ENCODE peak calls at places on chromosomes 5 and 9, in six cellular contexts. J, B, X, K, O and V are unnamed samples.
A peak's percentile ranks its signal among the peaks of the same experiment; 100 is the strongest.

GRCh38 chr5:87756951-87757350 is 344.2 kb upstream of the CCNH start:
- DNase-seq in J (no peak), B (no peak), X (no peak), K (no peak), O (no peak), V (no peak)

GRCh38 chr5:143398053-143398355 is 5.5 kb downstream of the NR3C1 start:
- DNase-seq in J (no peak), B (no peak), X (no peak), K (no peak), O (no peak), V (no peak)

GRCh38 chr9:93893899-93894690 is 61.1 kb downstream of the BARX1 start:
- DNase-seq in J (no peak), B (peak; percentile 16), X (no peak), K (no peak), O (no peak), V (no peak)

GRCh38 chr5:133698259-133698554 is 85.9 kb upstream of the FSTL4 start:
- DNase-seq in J (no peak), B (no peak), X (no peak), K (no peak), O (no peak), V (no peak)

GRCh38 chr9:117932585-117932984 is 228.4 kb downstream of the TLR4 start:
- DNase-seq in J (no peak), B (no peak), X (no peak), K (no peak), O (no peak), V (no peak)

GRCh38 chr9:97845130-97845529 is 7.9 kb upstream of the FOXE1 start:
- DNase-seq in J (peak; percentile 22), B (no peak), X (no peak), K (no peak), O (no peak), V (no peak)

GRCh38 chr9:131719262-131719908 is 20.5 kb downstream of the RAPGEF1 start:
- DNase-seq in J (no peak), B (no peak), X (no peak), K (no peak), O (no peak), V (no peak)

GRCh38 chr5:59763545-59763944 is 130.0 kb downstream of the PDE4D start:
- DNase-seq in J (no peak), B (no peak), X (no peak), K (no peak), O (peak; percentile 71), V (no peak)

GRCh38 chr5:122259995-122260394 is 52.0 kb upstream of the SNCAIP start:
- DNase-seq in J (peak; percentile 95), B (no peak), X (no peak), K (no peak), O (peak; percentile 92), V (peak; percentile 9)

GRCh38 chr5:8417316-8418048 is 548.5 kb downstream of the MTRR start:
- DNase-seq in J (no peak), B (no peak), X (no peak), K (no peak), O (no peak), V (peak; percentile 16)

GRCh38 chr5:177402271-177403043 is 2.0 kb upstream of the PFN3 start:
- DNase-seq in J (peak; percentile 54), B (peak; percentile 92), X (peak; percentile 56), K (peak; percentile 68), O (peak; percentile 68), V (peak; percentile 92)

GRCh38 chr5:97735209-97735608 is 552.2 kb upstream of the RIOK2 start:
- DNase-seq in J (peak; percentile 92), B (no peak), X (no peak), K (no peak), O (no peak), V (no peak)

GRCh38 chr9:129176786-129177442 is 1.1 kb downstream of the IER5L start:
- DNase-seq in J (peak; percentile 49), B (peak; percentile 51), X (no peak), K (no peak), O (peak; percentile 53), V (no peak)

GRCh38 chr5:90562331-90562730 is 3.7 kb downstream of the ADGRV1 start:
- DNase-seq in J (no peak), B (no peak), X (peak; percentile 23), K (no peak), O (no peak), V (no peak)

GRCh38 chr5:31023105-31023504 is 170.4 kb upstream of the CDH6 start:
- DNase-seq in J (peak; percentile 90), B (no peak), X (no peak), K (no peak), O (no peak), V (no peak)

GRCh38 chr5:82046268-82046621 is 74.4 kb downstream of the ATG10 start:
- DNase-seq in J (no peak), B (no peak), X (no peak), K (no peak), O (no peak), V (no peak)

GRCh38 chr9:74285075-74285474 is 212.1 kb upstream of the RORB start:
- DNase-seq in J (no peak), B (no peak), X (no peak), K (no peak), O (no peak), V (peak; percentile 8)
- H2BK15ac ChIP-seq in J (no peak overlapping the region), B (no peak overlapping the region), X (no peak overlapping the region), K (no peak overlapping the region), O (no peak overlapping the region), V (no peak overlapping the region)

GRCh38 chr9:100478192-100478591 is 5.2 kb downstream of the TMEFF1 start:
- DNase-seq in J (no peak), B (no peak), X (no peak), K (no peak), O (no peak), V (no peak)

GRCh38 chr9:100474082-100474949 is 1.4 kb downstream of the TMEFF1 start:
- DNase-seq in J (no peak), B (no peak), X (peak; percentile 70), K (no peak), O (peak; percentile 14), V (peak; percentile 42)

GRCh38 chr9:100479820-100480219 is 6.9 kb downstream of the TMEFF1 start:
- DNase-seq in J (no peak), B (no peak), X (no peak), K (no peak), O (no peak), V (no peak)

GRCh38 chr9:100474950-100475276 is 2.0 kb downstream of the TMEFF1 start:
- DNase-seq in J (no peak), B (no peak), X (no peak), K (no peak), O (no peak), V (no peak)

GRCh38 chr9:100477221-100477620 is 4.3 kb downstream of the TMEFF1 start:
- DNase-seq in J (no peak), B (no peak), X (no peak), K (no peak), O (no peak), V (no peak)
- H2BK15ac ChIP-seq in J (no peak overlapping the region), B (no peak overlapping the region), X (no peak overlapping the region), K (no peak overlapping the region), O (no peak overlapping the region), V (no peak overlapping the region)

GRCh38 chr5:175279506-175279905 is 164.5 kb downstream of the DRD1 start:
- DNase-seq in J (no peak), B (no peak), X (no peak), K (no peak), O (no peak), V (no peak)
- H2BK15ac ChIP-seq in J (no peak overlapping the region), B (no peak overlapping the region), X (no peak overlapping the region), K (no peak overlapping the region), O (no peak overlapping the region), V (no peak overlapping the region)

DNA sequence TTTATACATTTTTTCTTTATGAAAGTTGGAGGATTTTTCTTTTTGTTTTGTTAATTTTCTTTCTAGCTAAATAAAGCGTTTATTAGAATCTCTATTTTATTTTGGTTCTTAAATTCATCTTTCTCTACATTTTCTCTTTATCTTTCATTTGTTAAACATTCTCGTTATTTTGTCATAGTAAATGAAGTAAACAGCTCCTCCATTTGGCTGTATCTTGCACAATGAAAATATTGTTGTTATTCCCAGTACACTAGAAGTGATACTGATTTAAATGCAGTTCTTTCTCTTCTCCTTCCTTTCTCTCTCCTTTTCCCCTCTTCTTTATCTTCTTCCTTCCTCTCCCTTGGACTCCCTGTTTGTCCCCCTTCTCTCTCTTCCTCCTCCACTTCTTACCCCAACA is 88.8 kb downstream of the FER start:
- DNase-seq in J (no peak), B (no peak), X (no peak), K (no peak), O (no peak), V (no peak)
- H2BK15ac ChIP-seq in J (no peak overlapping the region), B (no peak overlapping the region), X (no peak overlapping the region), K (no peak overlapping the region), O (no peak overlapping the region), V (no peak overlapping the region)

DNA sequence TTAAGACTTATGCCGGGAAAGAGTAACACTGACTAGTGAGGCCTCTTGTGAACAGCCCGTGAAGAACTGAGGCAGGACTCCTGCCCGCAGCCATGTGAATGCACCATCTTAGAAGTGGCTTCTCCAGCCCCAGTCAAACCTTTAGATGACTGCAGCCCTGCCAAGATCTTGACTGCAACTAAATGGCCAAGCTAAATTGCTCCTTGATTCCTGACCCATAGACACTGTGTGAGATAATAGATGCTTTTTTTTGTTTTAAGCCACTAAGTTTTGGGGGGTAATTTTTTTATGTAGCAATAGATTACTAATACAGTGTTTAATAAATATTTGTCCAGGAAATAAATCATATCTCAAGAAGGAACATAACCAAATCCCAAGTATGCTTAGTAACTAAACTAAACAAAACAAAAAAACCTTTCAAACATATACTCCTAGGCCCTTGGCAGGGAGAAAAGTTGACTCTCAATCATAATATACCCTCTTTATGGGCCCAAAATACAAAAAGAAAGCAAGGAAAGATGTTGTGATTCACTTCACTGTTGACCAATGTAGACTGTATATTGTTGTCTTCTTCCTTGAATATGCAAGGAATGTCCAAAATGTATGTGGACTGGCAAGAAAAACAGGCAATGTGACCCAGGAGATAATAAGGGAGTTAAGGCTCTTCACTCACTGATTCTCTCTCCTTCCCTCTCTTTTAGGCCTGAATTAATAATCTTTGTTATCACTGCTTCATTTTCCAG is 79.7 kb upstream of the ZNF366 start:
- DNase-seq in J (peak; percentile 16), B (no peak), X (no peak), K (no peak), O (no peak), V (no peak)
- H2BK15ac ChIP-seq in J (no peak overlapping the region), B (no peak overlapping the region), X (no peak overlapping the region), K (no peak overlapping the region), O (peak overlapping the region; percentile 91), V (no peak overlapping the region)